ENCODE peak calls at places on chromosomes 3 and 15, in ten cellular contexts. One of them, this sample, is unnamed.

GRCh38 chr15:43189296-43189695 is 4.1 kb downstream of the CCNDBP1 start:
- DNase-seq in HL-60: no peak
- DNase-seq in ascending aorta: no peak
- DNase-seq in HCT116: no peak
- DNase-seq in sigmoid colon: no peak
- DNase-seq in fibroblast of lung: peak
- DNase-seq in cardiac muscle cell: no peak
- DNase-seq in GM12878: no peak
- DNase-seq in left ventricle myocardium inferior: no peak
- DNase-seq in dorsolateral prefrontal cortex: no peak
- DNase-seq in this sample: no peak

GRCh38 chr3:60403866-60404265 is 847.4 kb downstream of the FHIT start:
- DNase-seq in HL-60: no peak
- DNase-seq in ascending aorta: no peak
- DNase-seq in HCT116: no peak
- DNase-seq in sigmoid colon: no peak
- DNase-seq in fibroblast of lung: no peak
- DNase-seq in cardiac muscle cell: no peak
- DNase-seq in GM12878: no peak
- DNase-seq in left ventricle myocardium inferior: no peak
- DNase-seq in dorsolateral prefrontal cortex: no peak
- DNase-seq in this sample: no peak

GRCh38 chr3:12656193-12656592 is 7.7 kb downstream of the RAF1 start:
- DNase-seq in HL-60: no peak
- DNase-seq in ascending aorta: no peak
- DNase-seq in HCT116: no peak
- DNase-seq in sigmoid colon: no peak
- DNase-seq in fibroblast of lung: no peak
- DNase-seq in cardiac muscle cell: no peak
- DNase-seq in GM12878: no peak
- DNase-seq in left ventricle myocardium inferior: no peak
- DNase-seq in dorsolateral prefrontal cortex: no peak
- DNase-seq in this sample: no peak

GRCh38 chr3:8996216-8996615 is 32.9 kb upstream of the RAD18 start:
- DNase-seq in HL-60: no peak
- DNase-seq in ascending aorta: no peak
- DNase-seq in HCT116: no peak
- DNase-seq in sigmoid colon: no peak
- DNase-seq in fibroblast of lung: no peak
- DNase-seq in cardiac muscle cell: no peak
- DNase-seq in GM12878: no peak
- DNase-seq in left ventricle myocardium inferior: no peak
- DNase-seq in dorsolateral prefrontal cortex: no peak
- DNase-seq in this sample: no peak

GRCh38 chr3:140433431-140433830 is 244.4 kb upstream of the TRIM42 start:
- DNase-seq in HL-60: no peak
- DNase-seq in ascending aorta: no peak
- DNase-seq in HCT116: no peak
- DNase-seq in sigmoid colon: no peak
- DNase-seq in fibroblast of lung: no peak
- DNase-seq in cardiac muscle cell: no peak
- DNase-seq in GM12878: no peak
- DNase-seq in left ventricle myocardium inferior: no peak
- DNase-seq in dorsolateral prefrontal cortex: no peak
- DNase-seq in this sample: no peak

GRCh38 chr3:104886220-104886995 is 480.3 kb upstream of the ALCAM start:
- DNase-seq in HL-60: peak
- DNase-seq in ascending aorta: no peak
- DNase-seq in HCT116: no peak
- DNase-seq in sigmoid colon: no peak
- DNase-seq in fibroblast of lung: peak
- DNase-seq in cardiac muscle cell: no peak
- DNase-seq in GM12878: no peak
- DNase-seq in left ventricle myocardium inferior: no peak
- DNase-seq in dorsolateral prefrontal cortex: no peak
- DNase-seq in this sample: no peak

GRCh38 chr3:105274958-105275357 is 91.8 kb upstream of the ALCAM start:
- DNase-seq in HL-60: no peak
- DNase-seq in ascending aorta: no peak
- DNase-seq in HCT116: no peak
- DNase-seq in sigmoid colon: no peak
- DNase-seq in fibroblast of lung: peak
- DNase-seq in cardiac muscle cell: no peak
- DNase-seq in GM12878: no peak
- DNase-seq in left ventricle myocardium inferior: no peak
- DNase-seq in dorsolateral prefrontal cortex: no peak
- DNase-seq in this sample: no peak

GRCh38 chr3:7536510-7536909 is 675.6 kb downstream of the GRM7 start:
- DNase-seq in HL-60: no peak
- DNase-seq in ascending aorta: peak
- DNase-seq in HCT116: no peak
- DNase-seq in sigmoid colon: no peak
- DNase-seq in fibroblast of lung: peak
- DNase-seq in cardiac muscle cell: no peak
- DNase-seq in GM12878: no peak
- DNase-seq in left ventricle myocardium inferior: no peak
- DNase-seq in dorsolateral prefrontal cortex: no peak
- DNase-seq in this sample: no peak

GRCh38 chr3:14125193-14126016 is 553 bp downstream of the TMEM43 start:
- DNase-seq in HL-60: peak
- DNase-seq in ascending aorta: peak
- DNase-seq in HCT116: peak
- DNase-seq in sigmoid colon: peak
- DNase-seq in fibroblast of lung: peak
- DNase-seq in cardiac muscle cell: peak
- DNase-seq in GM12878: no peak
- DNase-seq in left ventricle myocardium inferior: peak
- DNase-seq in dorsolateral prefrontal cortex: peak
- DNase-seq in this sample: peak

GRCh38 chr3:14127516-14128161 is 2.8 kb downstream of the TMEM43 start:
- DNase-seq in HL-60: no peak
- DNase-seq in ascending aorta: no peak
- DNase-seq in HCT116: no peak
- DNase-seq in sigmoid colon: no peak
- DNase-seq in fibroblast of lung: no peak
- DNase-seq in cardiac muscle cell: no peak
- DNase-seq in GM12878: no peak
- DNase-seq in left ventricle myocardium inferior: no peak
- DNase-seq in dorsolateral prefrontal cortex: no peak
- DNase-seq in this sample: no peak

GRCh38 chr3:14127106-14127505 is 2.3 kb downstream of the TMEM43 start:
- DNase-seq in HL-60: no peak
- DNase-seq in ascending aorta: no peak
- DNase-seq in HCT116: no peak
- DNase-seq in sigmoid colon: no peak
- DNase-seq in fibroblast of lung: no peak
- DNase-seq in cardiac muscle cell: no peak
- DNase-seq in GM12878: no peak
- DNase-seq in left ventricle myocardium inferior: no peak
- DNase-seq in dorsolateral prefrontal cortex: no peak
- DNase-seq in this sample: no peak

GRCh38 chr3:14124615-14125192 is at the start of the genes CHCHD4 and TMEM43:
- DNase-seq in HL-60: peak
- DNase-seq in ascending aorta: peak
- DNase-seq in HCT116: peak
- DNase-seq in sigmoid colon: peak
- DNase-seq in fibroblast of lung: peak
- DNase-seq in cardiac muscle cell: peak
- DNase-seq in GM12878: peak
- DNase-seq in left ventricle myocardium inferior: peak
- DNase-seq in dorsolateral prefrontal cortex: peak
- DNase-seq in this sample: peak

DNA sequence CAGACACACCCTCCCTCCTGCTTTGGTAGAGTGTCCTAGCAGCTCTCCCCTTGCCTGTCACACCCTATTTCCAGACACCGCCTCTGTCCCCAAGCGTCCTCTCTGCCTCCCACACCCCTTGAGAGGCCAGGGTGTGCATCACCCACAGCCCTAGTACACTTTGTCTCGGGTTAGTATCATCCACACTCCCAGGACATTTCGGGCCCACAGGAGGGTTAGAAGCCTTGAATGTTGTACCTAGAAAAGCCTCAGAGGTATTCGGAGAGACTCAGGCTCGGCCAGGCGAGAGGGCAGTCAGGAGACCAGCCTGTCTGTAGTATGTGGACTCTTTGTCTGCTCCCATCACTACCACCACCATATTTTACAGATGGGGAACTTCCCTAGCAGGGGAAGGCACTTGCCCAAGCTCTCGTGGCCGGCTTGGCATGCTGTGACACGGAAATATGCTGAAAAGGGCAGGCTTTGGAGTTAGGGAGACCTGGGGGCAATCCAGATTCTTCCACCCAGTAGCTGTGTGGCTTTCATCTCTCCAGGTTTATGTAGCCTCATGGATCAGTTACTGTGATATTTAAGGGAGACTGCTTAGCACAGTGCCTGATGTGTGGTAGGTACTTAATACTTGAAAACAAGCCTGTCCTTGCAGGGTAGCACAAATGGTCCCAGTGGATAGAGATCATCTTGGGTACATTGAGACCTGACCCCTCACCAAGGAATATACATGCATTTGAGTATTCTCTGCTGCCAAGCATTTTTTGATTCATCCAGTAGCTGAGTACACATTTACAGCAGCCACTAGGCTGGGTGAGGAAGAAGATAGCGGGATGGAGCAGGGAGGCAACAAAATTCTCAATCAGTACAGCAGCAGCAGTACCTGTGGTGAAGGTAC is 1.4 kb downstream of the TMEM43 start:
- DNase-seq in HL-60: no peak
- DNase-seq in ascending aorta: no peak
- DNase-seq in HCT116: no peak
- DNase-seq in sigmoid colon: no peak
- DNase-seq in fibroblast of lung: no peak
- DNase-seq in cardiac muscle cell: no peak
- DNase-seq in GM12878: no peak
- DNase-seq in left ventricle myocardium inferior: peak
- DNase-seq in dorsolateral prefrontal cortex: no peak
- DNase-seq in this sample: no peak
- H3K27ac ChIP-seq in HL-60: peak
- H3K27ac ChIP-seq in ascending aorta: peak
- H3K27ac ChIP-seq in HCT116: peak
- H3K27ac ChIP-seq in sigmoid colon: peak
- H3K27ac ChIP-seq in fibroblast of lung: peak
- H3K27ac ChIP-seq in cardiac muscle cell: peak
- H3K27ac ChIP-seq in GM12878: peak
- H3K27ac ChIP-seq in left ventricle myocardium inferior: peak
- H3K27ac ChIP-seq in dorsolateral prefrontal cortex: peak
- H3K27ac ChIP-seq in this sample: peak

GRCh38 chr3:54343495-54343894 is 221.1 kb downstream of the CACNA2D3 start:
- DNase-seq in HL-60: no peak
- DNase-seq in ascending aorta: no peak
- DNase-seq in HCT116: no peak
- DNase-seq in sigmoid colon: no peak
- DNase-seq in fibroblast of lung: no peak
- DNase-seq in cardiac muscle cell: no peak
- DNase-seq in GM12878: no peak
- DNase-seq in left ventricle myocardium inferior: no peak
- DNase-seq in dorsolateral prefrontal cortex: no peak
- DNase-seq in this sample: no peak

GRCh38 chr3:54341811-54342210 is 219.5 kb downstream of the CACNA2D3 start:
- DNase-seq in HL-60: no peak
- DNase-seq in ascending aorta: no peak
- DNase-seq in HCT116: no peak
- DNase-seq in sigmoid colon: no peak
- DNase-seq in fibroblast of lung: no peak
- DNase-seq in cardiac muscle cell: no peak
- DNase-seq in GM12878: no peak
- DNase-seq in left ventricle myocardium inferior: no peak
- DNase-seq in dorsolateral prefrontal cortex: no peak
- DNase-seq in this sample: no peak

GRCh38 chr3:54342676-54343075 is 220.3 kb downstream of the CACNA2D3 start:
- DNase-seq in HL-60: no peak
- DNase-seq in ascending aorta: no peak
- DNase-seq in HCT116: no peak
- DNase-seq in sigmoid colon: no peak
- DNase-seq in fibroblast of lung: no peak
- DNase-seq in cardiac muscle cell: no peak
- DNase-seq in GM12878: no peak
- DNase-seq in left ventricle myocardium inferior: no peak
- DNase-seq in dorsolateral prefrontal cortex: no peak
- DNase-seq in this sample: no peak

GRCh38 chr3:54344601-54345216 is 222.4 kb downstream of the CACNA2D3 start:
- DNase-seq in HL-60: no peak
- DNase-seq in ascending aorta: no peak
- DNase-seq in HCT116: no peak
- DNase-seq in sigmoid colon: no peak
- DNase-seq in fibroblast of lung: no peak
- DNase-seq in cardiac muscle cell: no peak
- DNase-seq in GM12878: no peak
- DNase-seq in left ventricle myocardium inferior: no peak
- DNase-seq in dorsolateral prefrontal cortex: no peak
- DNase-seq in this sample: no peak

GRCh38 chr3:54339608-54340007 is 217.3 kb downstream of the CACNA2D3 start:
- DNase-seq in HL-60: no peak
- DNase-seq in ascending aorta: no peak
- DNase-seq in HCT116: no peak
- DNase-seq in sigmoid colon: no peak
- DNase-seq in fibroblast of lung: no peak
- DNase-seq in cardiac muscle cell: no peak
- DNase-seq in GM12878: no peak
- DNase-seq in left ventricle myocardium inferior: no peak
- DNase-seq in dorsolateral prefrontal cortex: no peak
- DNase-seq in this sample: no peak
- TF ChIP-seq CTCF in HL-60: no peak
- TF ChIP-seq CTCF in ascending aorta: no peak
- TF ChIP-seq CTCF in HCT116: no peak
- TF ChIP-seq CTCF in sigmoid colon: no peak
- TF ChIP-seq CTCF in fibroblast of lung: no peak
- TF ChIP-seq CTCF in cardiac muscle cell: peak
- TF ChIP-seq CTCF in GM12878: no peak
- TF ChIP-seq CTCF in left ventricle myocardium inferior: no peak
- TF ChIP-seq CTCF in dorsolateral prefrontal cortex: no peak
- TF ChIP-seq CTCF in this sample: no peak

GRCh38 chr3:27345045-27345444 is 24.1 kb downstream of the NEK10 start:
- DNase-seq in HL-60: no peak
- DNase-seq in ascending aorta: no peak
- DNase-seq in HCT116: no peak
- DNase-seq in sigmoid colon: no peak
- DNase-seq in fibroblast of lung: no peak
- DNase-seq in cardiac muscle cell: no peak
- DNase-seq in GM12878: no peak
- DNase-seq in left ventricle myocardium inferior: no peak
- DNase-seq in dorsolateral prefrontal cortex: no peak
- DNase-seq in this sample: no peak
- H3K4me3 ChIP-seq in HL-60: no peak
- H3K4me3 ChIP-seq in ascending aorta: no peak
- H3K4me3 ChIP-seq in HCT116: no peak
- H3K4me3 ChIP-seq in sigmoid colon: no peak
- H3K4me3 ChIP-seq in fibroblast of lung: no peak
- H3K4me3 ChIP-seq in cardiac muscle cell: no peak
- H3K4me3 ChIP-seq in GM12878: no peak
- H3K4me3 ChIP-seq in left ventricle myocardium inferior: peak
- H3K4me3 ChIP-seq in dorsolateral prefrontal cortex: no peak
- H3K4me3 ChIP-seq in this sample: no peak

DNA sequence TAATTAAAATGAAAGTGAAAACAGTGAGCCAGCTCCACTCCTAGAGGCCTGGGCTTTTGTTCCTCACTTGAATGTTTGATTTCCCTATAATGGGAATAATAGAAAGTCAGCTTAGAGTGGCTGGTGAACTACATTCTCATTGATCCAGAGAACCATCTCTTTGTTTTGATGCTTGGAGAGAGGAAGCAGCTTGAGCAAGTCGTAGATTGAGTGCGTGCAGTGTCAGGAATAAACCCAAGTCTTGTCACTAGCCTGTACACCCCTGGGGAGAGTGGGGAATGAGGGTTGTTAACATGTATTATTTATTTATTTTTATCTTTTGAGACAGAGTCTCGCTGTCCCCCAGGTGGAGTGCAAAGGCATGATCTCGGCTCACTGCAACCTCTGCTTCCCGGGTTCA is 885 bp upstream of the LSG1 start:
- DNase-seq in HL-60: no peak
- DNase-seq in ascending aorta: no peak
- DNase-seq in HCT116: no peak
- DNase-seq in sigmoid colon: no peak
- DNase-seq in fibroblast of lung: no peak
- DNase-seq in cardiac muscle cell: no peak
- DNase-seq in GM12878: no peak
- DNase-seq in left ventricle myocardium inferior: no peak
- DNase-seq in dorsolateral prefrontal cortex: no peak
- DNase-seq in this sample: no peak
- H3K27ac ChIP-seq in HL-60: peak
- H3K27ac ChIP-seq in ascending aorta: peak
- H3K27ac ChIP-seq in HCT116: peak
- H3K27ac ChIP-seq in sigmoid colon: peak
- H3K27ac ChIP-seq in fibroblast of lung: peak
- H3K27ac ChIP-seq in cardiac muscle cell: peak
- H3K27ac ChIP-seq in GM12878: peak
- H3K27ac ChIP-seq in left ventricle myocardium inferior: peak
- H3K27ac ChIP-seq in dorsolateral prefrontal cortex: peak
- H3K27ac ChIP-seq in this sample: peak

This sample was measured in WERI-Rb-1.